ENCODE peak calls at places on chromosomes 12 and 14, in five cellular contexts. One of them, this sample, is unnamed.

GRCh38 chr14:32940066-32940651 is 1.5 kb downstream of the NPAS3 start:
- DNase-seq in A549: no peak
- DNase-seq in cardiac fibroblast: peak; percentile 30
- DNase-seq in brain microvascular endothelial cell: no peak
- DNase-seq in AG10803: peak; percentile 6
- DNase-seq in this sample: no peak

GRCh38 chr14:103899316-103899715 is 28.9 kb upstream of the TDRD9 start:
- DNase-seq in brain microvascular endothelial cell: no peak
- DNase-seq in AG10803: no peak
- DNase-seq in cardiac fibroblast: no peak
- DNase-seq in A549: no peak
- DNase-seq in this sample: no peak

GRCh38 chr12:12811343-12811742 is 1.8 kb upstream of the DDX47 start:
- DNase-seq in A549: no peak
- DNase-seq in AG10803: no peak
- DNase-seq in brain microvascular endothelial cell: no peak
- DNase-seq in cardiac fibroblast: no peak
- DNase-seq in this sample: no peak

GRCh38 chr14:21965042-21965441 is 291.4 kb upstream of the OR4E1 start:
- DNase-seq in brain microvascular endothelial cell: no peak
- DNase-seq in A549: no peak
- DNase-seq in AG10803: no peak
- DNase-seq in cardiac fibroblast: no peak
- DNase-seq in this sample: no peak

GRCh38 chr14:85575617-85575898 is 45.6 kb downstream of the FLRT2 start:
- DNase-seq in cardiac fibroblast: no peak
- DNase-seq in A549: no peak
- DNase-seq in brain microvascular endothelial cell: no peak
- DNase-seq in AG10803: no peak
- DNase-seq in this sample: no peak

GRCh38 chr12:3206536-3207072 is 129.4 kb downstream of the TSPAN9 start:
- DNase-seq in AG10803: no peak
- DNase-seq in cardiac fibroblast: no peak
- DNase-seq in brain microvascular endothelial cell: no peak
- DNase-seq in A549: no peak
- DNase-seq in this sample: no peak

GRCh38 chr12:48296586-48297396 is 53.9 kb downstream of the ZNF641 start:
- DNase-seq in cardiac fibroblast: peak; percentile 83
- DNase-seq in A549: no peak
- DNase-seq in brain microvascular endothelial cell: peak; percentile 75
- DNase-seq in AG10803: peak; percentile 55
- DNase-seq in this sample: no peak

GRCh38 chr12:52945389-52946232 is 3.3 kb upstream of the KRT18 start:
- DNase-seq in cardiac fibroblast: peak; percentile 88
- DNase-seq in A549: no peak
- DNase-seq in brain microvascular endothelial cell: peak; percentile 61
- DNase-seq in AG10803: peak; percentile 59
- DNase-seq in this sample: no peak

GRCh38 chr12:49791156-49791555 is 37.1 kb downstream of the NCKAP5L start:
- DNase-seq in A549: no peak
- DNase-seq in brain microvascular endothelial cell: no peak
- DNase-seq in cardiac fibroblast: no peak
- DNase-seq in AG10803: no peak
- DNase-seq in this sample: no peak

GRCh38 chr12:54173066-54173726 is 15.6 kb downstream of the SMUG1 start:
- DNase-seq in cardiac fibroblast: peak; percentile 17
- DNase-seq in brain microvascular endothelial cell: no peak
- DNase-seq in AG10803: peak; percentile 28
- DNase-seq in A549: no peak
- DNase-seq in this sample: no peak

GRCh38 chr12:4943067-4943937 is 33.6 kb downstream of the KCNA1 start:
- DNase-seq in brain microvascular endothelial cell: no peak
- DNase-seq in AG10803: no peak
- DNase-seq in cardiac fibroblast: no peak
- DNase-seq in A549: no peak
- DNase-seq in this sample: no peak

GRCh38 chr12:51972424-51972812 is 20.9 kb downstream of the ACVR1B start:
- DNase-seq in brain microvascular endothelial cell: no peak
- DNase-seq in A549: no peak
- DNase-seq in cardiac fibroblast: no peak
- DNase-seq in AG10803: no peak
- DNase-seq in this sample: no peak

GRCh38 chr14:54564071-54564798 is 2.7 kb upstream of the SAMD4A start:
- DNase-seq in cardiac fibroblast: peak; percentile 65
- DNase-seq in AG10803: peak; percentile 47
- DNase-seq in A549: peak; percentile 24
- DNase-seq in brain microvascular endothelial cell: no peak
- DNase-seq in this sample: no peak

GRCh38 chr12:104219361-104219892 is 3.8 kb downstream of the TXNRD1 start:
- DNase-seq in brain microvascular endothelial cell: peak; percentile 86
- DNase-seq in A549: peak; percentile 87
- DNase-seq in AG10803: peak; percentile 99
- DNase-seq in cardiac fibroblast: peak; percentile 99
- DNase-seq in this sample: no peak

GRCh38 chr12:60211244-60211643 is 615.4 kb downstream of the SLC16A7 start:
- DNase-seq in A549: no peak
- DNase-seq in cardiac fibroblast: no peak
- DNase-seq in AG10803: no peak
- DNase-seq in brain microvascular endothelial cell: no peak
- DNase-seq in this sample: no peak

GRCh38 chr14:95698287-95698686 is 12.1 kb downstream of the TCL1B start:
- DNase-seq in A549: no peak
- DNase-seq in AG10803: no peak
- DNase-seq in brain microvascular endothelial cell: no peak
- DNase-seq in cardiac fibroblast: no peak
- DNase-seq in this sample: no peak

GRCh38 chr14:102498005-102498677 is 11.4 kb downstream of the ANKRD9 start:
- DNase-seq in AG10803: no peak
- DNase-seq in A549: no peak
- DNase-seq in brain microvascular endothelial cell: no peak
- DNase-seq in cardiac fibroblast: no peak
- DNase-seq in this sample: no peak

GRCh38 chr14:93906341-93907329 is 20.5 kb upstream of the FAM181A start:
- DNase-seq in cardiac fibroblast: peak; percentile 31
- DNase-seq in brain microvascular endothelial cell: peak; percentile 25
- DNase-seq in A549: peak; percentile 56
- DNase-seq in AG10803: peak; percentile 30
- DNase-seq in this sample: no peak

GRCh38 chr12:32108829-32109228 is 2.2 kb downstream of the BICD1 start:
- DNase-seq in AG10803: no peak
- DNase-seq in cardiac fibroblast: no peak
- DNase-seq in A549: no peak
- DNase-seq in brain microvascular endothelial cell: no peak
- DNase-seq in this sample: no peak

GRCh38 chr14:50600849-50601248 is 40.9 kb downstream of the ATL1 start:
- DNase-seq in brain microvascular endothelial cell: no peak
- DNase-seq in AG10803: no peak
- DNase-seq in cardiac fibroblast: peak; percentile 49
- DNase-seq in A549: no peak
- DNase-seq in this sample: no peak

GRCh38 chr12:46049665-46050064 is 59.3 kb upstream of the SCAF11 start:
- DNase-seq in cardiac fibroblast: no peak
- DNase-seq in A549: no peak
- DNase-seq in brain microvascular endothelial cell: no peak
- DNase-seq in AG10803: no peak
- DNase-seq in this sample: no peak

GRCh38 chr12:68451261-68452091 is 119.3 kb upstream of the MDM1 start:
- DNase-seq in AG10803: peak; percentile 94
- DNase-seq in brain microvascular endothelial cell: peak; percentile 76
- DNase-seq in A549: no peak
- DNase-seq in cardiac fibroblast: peak; percentile 90
- DNase-seq in this sample: peak; percentile 22

GRCh38 chr12:114799574-114800487 is 115.9 kb upstream of the TBX3 start:
- DNase-seq in brain microvascular endothelial cell: no peak
- DNase-seq in cardiac fibroblast: peak; percentile 41
- DNase-seq in AG10803: peak; percentile 60
- DNase-seq in A549: no peak
- DNase-seq in this sample: no peak

GRCh38 chr14:34484726-34485125 is 22.7 kb upstream of the SPTSSA start:
- DNase-seq in brain microvascular endothelial cell: no peak
- DNase-seq in A549: no peak
- DNase-seq in cardiac fibroblast: no peak
- DNase-seq in AG10803: no peak
- DNase-seq in this sample: no peak

GRCh38 chr14:106228541-106229158 is 702.3 kb downstream of the TMEM121 start:
- DNase-seq in brain microvascular endothelial cell: no peak
- DNase-seq in A549: no peak
- DNase-seq in AG10803: no peak
- DNase-seq in cardiac fibroblast: no peak
- DNase-seq in this sample: no peak

GRCh38 chr12:98587084-98587483 is 6.4 kb upstream of the SLC25A3 start:
- DNase-seq in cardiac fibroblast: no peak
- DNase-seq in brain microvascular endothelial cell: no peak
- DNase-seq in AG10803: no peak
- DNase-seq in A549: no peak
- DNase-seq in this sample: no peak

GRCh38 chr12:60201891-60202290 is 606.1 kb downstream of the SLC16A7 start:
- DNase-seq in AG10803: peak; percentile 34
- DNase-seq in brain microvascular endothelial cell: peak; percentile 67
- DNase-seq in cardiac fibroblast: peak; percentile 35
- DNase-seq in A549: no peak
- DNase-seq in this sample: no peak

GRCh38 chr14:97187916-97188315 is 390.7 kb downstream of the VRK1 start:
- DNase-seq in AG10803: no peak
- DNase-seq in brain microvascular endothelial cell: no peak
- DNase-seq in A549: no peak
- DNase-seq in cardiac fibroblast: no peak
- DNase-seq in this sample: no peak

GRCh38 chr14:97180304-97181200 is 383.4 kb downstream of the VRK1 start:
- DNase-seq in brain microvascular endothelial cell: peak; percentile 77
- DNase-seq in AG10803: peak; percentile 79
- DNase-seq in cardiac fibroblast: peak; percentile 3
- DNase-seq in A549: peak; percentile 75
- DNase-seq in this sample: no peak

GRCh38 chr14:97179573-97179972 is 382.4 kb downstream of the VRK1 start:
- DNase-seq in cardiac fibroblast: no peak
- DNase-seq in A549: no peak
- DNase-seq in brain microvascular endothelial cell: no peak
- DNase-seq in AG10803: no peak
- DNase-seq in this sample: no peak

GRCh38 chr14:97185186-97185585 is 388.0 kb downstream of the VRK1 start:
- DNase-seq in AG10803: peak; percentile 7
- DNase-seq in A549: no peak
- DNase-seq in brain microvascular endothelial cell: no peak
- DNase-seq in cardiac fibroblast: no peak
- DNase-seq in this sample: no peak
- TF ChIP-seq CTCF in AG10803: peak; percentile 39
- TF ChIP-seq CTCF in A549: peak; percentile 41
- TF ChIP-seq CTCF in brain microvascular endothelial cell: peak; percentile 51
- TF ChIP-seq CTCF in cardiac fibroblast: no peak
- TF ChIP-seq CTCF in this sample: no peak

GRCh38 chr12:56677680-56678079 is 10.4 kb downstream of the PTGES3 start:
- DNase-seq in cardiac fibroblast: no peak
- DNase-seq in A549: no peak
- DNase-seq in AG10803: no peak
- DNase-seq in brain microvascular endothelial cell: no peak
- DNase-seq in this sample: no peak

GRCh38 chr12:56678852-56679251 is 9.2 kb downstream of the PTGES3 start:
- DNase-seq in brain microvascular endothelial cell: no peak
- DNase-seq in AG10803: no peak
- DNase-seq in cardiac fibroblast: no peak
- DNase-seq in A549: no peak
- DNase-seq in this sample: peak; percentile 11

GRCh38 chr12:56684745-56685369 is 3.2 kb downstream of the PTGES3 start:
- DNase-seq in cardiac fibroblast: no peak
- DNase-seq in brain microvascular endothelial cell: no peak
- DNase-seq in A549: no peak
- DNase-seq in AG10803: no peak
- DNase-seq in this sample: peak; percentile 13

GRCh38 chr12:56679834-56680575 is 8.1 kb downstream of the PTGES3 start:
- DNase-seq in brain microvascular endothelial cell: no peak
- DNase-seq in A549: no peak
- DNase-seq in cardiac fibroblast: no peak
- DNase-seq in AG10803: no peak
- DNase-seq in this sample: no peak

GRCh38 chr12:56682323-56682722 is 5.8 kb downstream of the PTGES3 start:
- DNase-seq in cardiac fibroblast: no peak
- DNase-seq in brain microvascular endothelial cell: no peak
- DNase-seq in A549: no peak
- DNase-seq in AG10803: no peak
- DNase-seq in this sample: no peak
- TF ChIP-seq CTCF in cardiac fibroblast: no peak
- TF ChIP-seq CTCF in brain microvascular endothelial cell: no peak
- TF ChIP-seq CTCF in A549: no peak
- TF ChIP-seq CTCF in AG10803: no peak
- TF ChIP-seq CTCF in this sample: no peak

DNA sequence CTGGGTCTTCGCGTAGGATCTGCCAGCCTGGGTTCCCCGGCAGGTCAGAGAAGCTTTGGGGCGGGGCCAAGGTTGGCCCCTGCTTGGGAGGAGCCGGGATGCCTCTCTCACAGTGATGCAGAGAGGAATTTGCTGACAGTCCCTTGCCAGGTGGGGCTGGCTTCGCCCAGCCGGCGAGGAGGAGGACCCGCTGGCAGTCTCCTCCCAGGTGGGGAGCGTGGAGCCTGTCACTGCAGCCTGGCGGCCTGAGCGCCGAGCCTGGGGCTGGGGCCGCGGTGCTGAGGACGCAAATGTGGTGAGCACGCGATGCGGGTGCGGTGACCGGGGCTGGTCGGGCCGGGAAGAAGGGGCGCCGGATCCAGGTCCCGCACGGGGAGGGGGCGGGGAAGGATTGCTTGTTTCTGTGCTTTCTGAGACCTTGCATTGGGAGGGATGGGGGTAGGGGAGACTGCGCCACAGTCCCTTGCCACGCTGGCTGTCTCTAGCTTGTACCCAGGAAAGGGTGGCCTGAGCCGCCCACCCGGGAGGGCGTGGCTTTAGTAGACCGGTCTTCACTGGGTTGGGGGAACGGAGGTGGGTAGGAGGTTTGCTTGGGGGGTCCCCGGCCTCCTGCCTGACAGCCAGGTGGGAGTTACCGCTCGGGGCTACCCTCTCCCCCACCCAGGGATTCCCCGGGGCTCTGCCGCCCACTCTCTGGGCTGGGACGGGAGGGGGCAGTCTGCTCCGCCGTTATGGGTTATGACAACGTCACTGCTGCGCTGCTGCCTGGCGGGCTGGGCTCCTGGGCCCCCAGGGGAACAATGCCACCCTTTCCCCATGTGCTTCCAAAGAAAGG is at the start of gene TMEM63C:
- DNase-seq in AG10803: no peak
- DNase-seq in A549: peak; percentile 78
- DNase-seq in cardiac fibroblast: peak; percentile 5
- DNase-seq in brain microvascular endothelial cell: no peak
- DNase-seq in this sample: peak; percentile 44
- TF ChIP-seq CTCF in AG10803: no peak
- TF ChIP-seq CTCF in A549: no peak
- TF ChIP-seq CTCF in cardiac fibroblast: no peak
- TF ChIP-seq CTCF in brain microvascular endothelial cell: no peak
- TF ChIP-seq CTCF in this sample: no peak

DNA sequence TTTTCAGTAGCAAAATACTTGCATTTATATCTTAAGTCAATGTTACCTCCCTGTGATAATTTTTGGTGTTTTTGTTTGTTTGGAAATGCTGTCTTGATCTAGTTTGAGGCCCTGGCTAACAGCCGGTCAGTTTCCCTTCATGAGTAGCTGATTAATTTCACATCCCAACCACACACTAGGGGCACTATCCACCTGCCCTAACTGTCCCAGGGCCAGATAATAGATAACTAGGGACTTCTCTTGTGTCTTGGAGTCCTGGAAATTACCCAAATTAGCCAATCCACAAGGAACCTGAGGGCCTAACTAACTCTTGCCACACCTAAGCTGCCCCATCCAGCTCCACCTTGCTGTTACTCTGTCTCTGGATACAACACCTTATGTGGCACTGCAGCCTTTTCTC is 399.9 kb downstream of the FOXG1 start:
- DNase-seq in cardiac fibroblast: no peak
- DNase-seq in A549: no peak
- DNase-seq in AG10803: no peak
- DNase-seq in brain microvascular endothelial cell: no peak
- DNase-seq in this sample: no peak
- TF ChIP-seq CTCF in cardiac fibroblast: no peak
- TF ChIP-seq CTCF in A549: no peak
- TF ChIP-seq CTCF in AG10803: no peak
- TF ChIP-seq CTCF in brain microvascular endothelial cell: peak; percentile 19
- TF ChIP-seq CTCF in this sample: no peak

This sample was measured in activated B cell treated with CpG ODN at 0.5 μM for 24 hours.